ENCODE peak calls at places on chromosome X, in five cellular contexts. J is suprapubic skin, M is upper lobe of left lung, Q is uterus, N is body of pancreas. Y is an unnamed sample.

GRCh38 chrX:66074920-66075879 is 35.3 kb upstream of the VSIG4 start:
- DNase-seq in J (no peak), M (peak), Q (no peak), N (peak), Y (no peak)

GRCh38 chrX:13892856-13893255 is 76.0 kb upstream of the GPM6B start:
- DNase-seq in J (no peak), M (no peak), Q (no peak), N (no peak), Y (no peak)

GRCh38 chrX:53312946-53313745 is 31.8 kb upstream of the IQSEC2 start:
- DNase-seq in J (peak), M (peak), Q (peak), N (peak), Y (peak)

GRCh38 chrX:100895365-100896075 is 21.4 kb upstream of the NOX1 start:
- DNase-seq in J (no peak), M (peak), Q (no peak), N (peak), Y (peak)

GRCh38 chrX:10444204-10444603 is 176.2 kb downstream of the MID1 start:
- DNase-seq in J (no peak), M (no peak), Q (no peak), N (no peak), Y (no peak)

GRCh38 chrX:129665916-129666644 is 11.3 kb upstream of the APLN start:
- DNase-seq in J (no peak), M (no peak), Q (no peak), N (no peak), Y (no peak)

GRCh38 chrX:41522071-41522470 is 74.9 kb downstream of the NYX start:
- DNase-seq in J (no peak), M (no peak), Q (no peak), N (peak), Y (no peak)

GRCh38 chrX:52574416-52575275 is 57.8 kb upstream of the XAGE1B start:
- DNase-seq in J (no peak), M (no peak), Q (no peak), N (peak), Y (no peak)

GRCh38 chrX:67893931-67894330 is 350.1 kb downstream of the AR start:
- DNase-seq in J (no peak), M (no peak), Q (no peak), N (no peak), Y (no peak)

DNA sequence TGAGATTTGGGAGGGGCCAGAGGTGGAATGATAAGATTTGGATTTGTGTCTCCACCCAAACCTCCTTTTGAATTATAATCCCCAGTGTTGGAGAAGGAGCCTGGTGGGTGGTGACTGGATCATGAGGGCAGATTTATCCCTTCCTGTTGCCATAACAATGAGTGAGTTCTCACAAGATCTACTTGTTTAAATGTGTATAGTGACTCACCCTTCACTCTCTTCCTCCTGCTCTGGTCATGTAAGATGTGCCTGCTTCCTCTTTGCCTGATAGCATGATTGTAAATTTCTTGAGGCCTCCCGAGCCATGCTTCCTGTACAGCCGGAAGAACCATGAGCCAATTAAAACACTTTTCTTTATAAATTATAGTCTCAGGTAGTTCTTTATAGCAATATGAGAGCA is 348.6 kb downstream of the AR start:
- DNase-seq in J (no peak), M (no peak), Q (no peak), N (no peak), Y (no peak)
- TF ChIP-seq POLR2A in J (no peak), M (no peak), Q (no peak), N (no peak), Y (no peak)

DNA sequence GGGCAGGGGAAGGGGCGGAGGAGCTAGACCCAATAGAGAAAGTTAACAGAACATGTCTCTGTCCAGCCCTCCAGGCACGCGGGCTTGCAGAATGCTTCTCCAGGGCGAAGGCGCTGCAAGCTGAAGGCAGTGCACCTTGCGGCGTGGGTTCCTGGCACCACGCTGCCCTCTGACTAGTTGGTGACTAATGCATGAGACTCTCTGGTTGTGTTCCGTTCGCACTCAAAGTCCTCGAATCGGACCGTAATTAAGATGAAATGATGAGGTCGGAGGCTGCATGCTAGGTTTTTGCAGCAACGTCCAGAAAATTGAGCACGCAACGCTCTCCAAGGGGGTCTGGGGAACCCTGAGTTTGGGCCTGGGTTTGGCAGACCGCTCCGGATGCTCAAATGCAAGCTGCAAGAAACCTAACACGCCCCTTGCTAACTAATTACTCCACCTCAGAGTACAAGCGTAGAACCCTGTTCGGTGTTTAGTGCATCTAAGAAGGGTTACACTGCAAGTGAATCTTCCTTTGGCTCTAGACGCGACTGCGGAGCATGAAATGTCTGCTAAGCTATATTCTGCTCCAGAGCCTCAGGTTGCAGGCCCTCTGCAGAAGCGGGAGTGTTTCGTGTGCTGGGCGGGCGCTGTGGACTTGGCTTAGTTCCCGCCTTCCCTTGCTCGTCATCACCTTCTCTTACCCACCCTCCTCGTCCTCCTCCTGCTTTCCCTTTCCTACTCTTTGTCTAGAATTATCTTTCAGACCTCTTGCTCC is 57.1 kb upstream of the NKAP start:
- DNase-seq in J (no peak), M (no peak), Q (no peak), N (no peak), Y (no peak)
- TF ChIP-seq POLR2A in J (no peak), M (no peak), Q (no peak), N (no peak), Y (no peak)

GRCh38 chrX:132218100-132218807 is 993 bp downstream of the RAP2C start:
- DNase-seq in J (peak), M (peak), Q (peak), N (peak), Y (peak)

GRCh38 chrX:132216283-132216682 is 3.0 kb downstream of the RAP2C start:
- DNase-seq in J (no peak), M (no peak), Q (no peak), N (no peak), Y (no peak)

GRCh38 chrX:132216806-132217202 is 2.4 kb downstream of the RAP2C start:
- DNase-seq in J (no peak), M (no peak), Q (no peak), N (no peak), Y (no peak)

GRCh38 chrX:132219343-132219768 is at the start of gene RAP2C:
- DNase-seq in J (peak), M (peak), Q (peak), N (peak), Y (peak)

GRCh38 chrX:132217203-132218073 is 1.8 kb downstream of the RAP2C start:
- DNase-seq in J (peak), M (peak), Q (peak), N (peak), Y (peak)
- TF ChIP-seq POLR2A in J (no peak), M (no peak), Q (no peak), N (peak), Y (no peak)

GRCh38 chrX:117138070-117138469 is 675.3 kb upstream of the CT83 start:
- DNase-seq in J (no peak), M (no peak), Q (no peak), N (no peak), Y (no peak)
- TF ChIP-seq POLR2A in J (no peak), M (no peak), Q (no peak), N (no peak), Y (no peak)

GRCh38 chrX:15310117-15310516 is 5.3 kb downstream of the ASB11 start:
- DNase-seq in J (no peak), M (peak), Q (no peak), N (peak), Y (peak)
- TF ChIP-seq POLR2A in J (no peak), M (no peak), Q (no peak), N (no peak), Y (no peak)

Y was measured in tibial nerve.